ENCODE peak calls at places on chromosomes 4 and X, in six cellular contexts. B, G, W, M, I and A are unnamed samples.
A peak's percentile ranks its signal among the peaks of the same experiment; 100 is the strongest.

GRCh38 chrX:129359269-129359668 is 164.0 kb downstream of the SMARCA1 start:
- DNase-seq in B (peak; percentile 31), W (no peak), G (no peak), M (peak; percentile 11), I (no peak), A (no peak)

GRCh38 chr4:120659626-120660170 is 262.8 kb downstream of the PRDM5 start:
- DNase-seq in M (no peak), I (no peak), W (no peak), G (no peak), B (no peak), A (no peak)

GRCh38 chr4:131644619-131645018 is 1504.5 kb upstream of the PCDH10 start:
- DNase-seq in B (peak; percentile 2), W (peak; percentile 88), M (peak; percentile 50), G (peak; percentile 76), I (peak; percentile 49), A (peak; percentile 6)

GRCh38 chrX:103356023-103356798 is at the start of gene TCEAL9:
- DNase-seq in I (peak; percentile 59), M (peak; percentile 84), B (peak; percentile 83), W (peak; percentile 82), G (peak; percentile 78), A (no peak)

GRCh38 chrX:74133156-74133796 is 170.7 kb upstream of the ZCCHC13 start:
- DNase-seq in W (peak; percentile 73), B (peak; percentile 80), I (peak; percentile 90), G (no peak), M (peak; percentile 64), A (peak; percentile 31)

GRCh38 chrX:14697453-14697852 is 168.1 kb downstream of the GLRA2 start:
- DNase-seq in M (peak; percentile 10), I (peak; percentile 53), G (peak; percentile 47), W (peak; percentile 52), B (no peak), A (peak; percentile 1)

GRCh38 chrX:124030520-124030919 is 69.0 kb downstream of the STAG2 start:
- DNase-seq in B (no peak), W (no peak), M (no peak), I (no peak), G (no peak), A (no peak)

GRCh38 chrX:132191938-132192337 is 27.3 kb downstream of the RAP2C start:
- DNase-seq in W (no peak), B (no peak), M (no peak), I (no peak), G (no peak), A (no peak)

GRCh38 chr4:185734214-185734613 is 77.8 kb downstream of the SORBS2 start:
- DNase-seq in I (peak; percentile 4), W (no peak), G (no peak), M (no peak), B (no peak), A (no peak)

GRCh38 chr4:119598521-119598920 is 30.1 kb downstream of the PDE5A start:
- DNase-seq in B (no peak), I (no peak), W (peak; percentile 42), G (no peak), M (no peak), A (no peak)

GRCh38 chrX:118976599-118977340 is 2.4 kb downstream of the LONRF3 start:
- DNase-seq in W (peak; percentile 21), G (no peak), M (peak; percentile 25), I (peak; percentile 25), B (no peak), A (no peak)

GRCh38 chrX:56343664-56344063 is 111.5 kb downstream of the KLF8 start:
- DNase-seq in I (no peak), W (no peak), M (no peak), B (no peak), G (no peak), A (no peak)

GRCh38 chrX:103417933-103418332 is 41.6 kb downstream of the BEX3 start:
- DNase-seq in M (no peak), I (no peak), B (peak; percentile 31), W (no peak), G (no peak), A (no peak)

GRCh38 chr4:718460-718859 is 12.8 kb downstream of the PCGF3 start:
- DNase-seq in M (no peak), G (no peak), W (no peak), I (no peak), B (no peak), A (no peak)

GRCh38 chrX:32687379-32687778 is 524.0 kb downstream of the DMD start:
- DNase-seq in M (no peak), B (no peak), I (no peak), W (peak; percentile 7), G (no peak), A (no peak)

GRCh38 chr4:142548491-142548890 is 297.6 kb downstream of the INPP4B start:
- DNase-seq in I (no peak), B (no peak), G (no peak), M (no peak), W (no peak), A (no peak)

GRCh38 chrX:47366051-47366722 is 4.2 kb upstream of the ZNF157 start:
- DNase-seq in M (peak; percentile 70), I (peak; percentile 64), G (peak; percentile 80), B (peak; percentile 57), W (peak; percentile 89), A (peak; percentile 54)

GRCh38 chrX:129006491-129006890 is 516.8 kb downstream of the SMARCA1 start:
- DNase-seq in I (no peak), G (no peak), M (no peak), W (peak; percentile 1), B (no peak), A (no peak)

GRCh38 chrX:136954930-136955329 is 74.4 kb upstream of the RBMX start:
- DNase-seq in G (no peak), B (peak; percentile 46), M (peak; percentile 29), W (peak; percentile 3), I (peak; percentile 31), A (no peak)

GRCh38 chrX:136528645-136529315 is 3.2 kb upstream of the VGLL1 start:
- DNase-seq in B (no peak), I (peak; percentile 77), W (peak; percentile 63), G (peak; percentile 45), M (peak; percentile 5), A (no peak)

GRCh38 chr4:7570156-7570778 is 135.5 kb upstream of the PSAPL1 start:
- DNase-seq in G (no peak), W (no peak), I (no peak), B (no peak), M (no peak), A (no peak)

GRCh38 chr4:76996445-76996844 is 46.9 kb downstream of the SEPTIN11 start:
- DNase-seq in G (no peak), M (no peak), I (no peak), B (no peak), W (no peak), A (no peak)

GRCh38 chrX:130799393-130799792 is 103.6 kb downstream of the ENOX2 start:
- DNase-seq in W (no peak), G (no peak), M (peak; percentile 2), I (no peak), B (peak; percentile 32), A (no peak)

GRCh38 chrX:12970691-12971202 is 4.2 kb upstream of the TMSB4X start:
- DNase-seq in W (peak; percentile 78), M (peak; percentile 72), G (peak; percentile 65), I (peak; percentile 14), B (peak; percentile 75), A (no peak)

GRCh38 chr4:130368668-130369067 is 1272.7 kb downstream of the C4orf33 start:
- DNase-seq in B (no peak), I (no peak), W (no peak), M (no peak), G (no peak), A (no peak)

GRCh38 chrX:42944381-42944998 is 166.5 kb upstream of the PPP1R2C start:
- DNase-seq in I (no peak), M (no peak), G (no peak), B (no peak), W (peak; percentile 2), A (no peak)

GRCh38 chr4:76194325-76194724 is 19.3 kb downstream of the SCARB2 start:
- DNase-seq in B (peak; percentile 94), G (no peak), M (peak; percentile 94), I (peak; percentile 97), W (no peak), A (no peak)

GRCh38 chr4:124943145-124943889 is 230.8 kb upstream of the ANKRD50 start:
- DNase-seq in G (no peak), W (no peak), M (no peak), I (peak; percentile 74), B (no peak), A (no peak)

GRCh38 chr4:111323496-111323895 is 700.6 kb upstream of the PITX2 start:
- DNase-seq in I (peak; percentile 46), B (peak; percentile 67), W (peak; percentile 61), M (peak; percentile 21), G (no peak), A (no peak)

GRCh38 chrX:47446431-47446830 is 36.6 kb downstream of the ZNF41 start:
- DNase-seq in B (no peak), W (peak; percentile 73), G (no peak), M (no peak), I (peak; percentile 14), A (no peak)

GRCh38 chr4:60216752-60217151 is 983.4 kb upstream of the ADGRL3 start:
- DNase-seq in I (peak; percentile 73), M (peak; percentile 82), G (no peak), W (peak; percentile 13), B (peak; percentile 5), A (no peak)

GRCh38 chrX:19867411-19867732 is 20.0 kb downstream of the SH3KBP1 start:
- DNase-seq in W (no peak), B (peak; percentile 79), G (no peak), I (no peak), M (peak; percentile 80), A (no peak)
- H3K4me2 ChIP-seq in W (no peak overlapping the region), B (peak overlapping the region; percentile 34), G (no peak overlapping the region), I (no peak overlapping the region), M (no peak overlapping the region), A (no peak overlapping the region)

GRCh38 chr4:8790749-8791148 is 80.9 kb downstream of the HMX1 start:
- DNase-seq in M (no peak), W (no peak), G (no peak), I (no peak), B (no peak), A (no peak)
- H3K23ac ChIP-seq in M (no peak overlapping the region), W (no peak overlapping the region), G (no peak overlapping the region), I (no peak overlapping the region), B (no peak overlapping the region), A (peak overlapping the region; percentile 96)

DNA sequence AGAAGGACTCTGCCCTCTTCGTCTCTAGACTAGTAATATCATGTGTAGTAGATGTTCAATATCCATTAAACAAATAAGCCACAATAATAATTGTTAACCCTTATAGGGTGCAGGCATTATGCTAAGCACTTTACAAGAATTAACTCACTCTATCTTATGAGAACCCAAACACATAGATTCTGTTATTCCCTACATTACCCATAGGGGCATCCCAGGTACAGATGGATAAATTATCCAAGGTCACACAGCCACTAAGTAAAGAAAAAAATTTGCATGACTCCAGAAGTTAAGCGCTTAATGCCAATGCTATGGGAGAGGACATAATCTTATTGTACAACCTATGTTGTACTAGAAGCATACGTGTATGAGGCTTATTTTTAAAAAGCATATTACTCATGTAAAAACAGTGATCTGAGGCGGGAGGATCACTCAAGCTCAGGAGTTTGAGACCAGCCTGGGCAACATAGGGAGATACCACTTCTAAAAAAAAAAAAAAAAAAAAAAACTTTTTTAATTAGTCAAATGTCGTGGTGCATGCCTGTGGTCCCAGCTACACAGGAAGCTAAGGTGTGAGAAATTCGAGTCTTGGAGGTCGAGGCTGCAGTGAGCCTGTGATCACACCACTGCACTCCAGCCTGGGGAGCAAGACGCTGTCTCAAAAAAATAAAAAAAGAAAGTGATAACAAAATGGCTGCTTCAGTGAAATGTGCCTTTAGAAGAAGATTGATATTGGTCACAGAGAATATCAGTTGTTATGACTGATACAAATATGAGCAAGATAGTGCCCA is 13.6 kb downstream of the LDB2 start:
- DNase-seq in W (peak; percentile 48), G (no peak), M (no peak), I (no peak), B (no peak), A (no peak)
- H3K4me2 ChIP-seq in W (no peak overlapping the region), G (no peak overlapping the region), M (no peak overlapping the region), I (no peak overlapping the region), B (no peak overlapping the region), A (no peak overlapping the region)

GRCh38 chr4:88007304-88008132 is at the start of gene PKD2:
- DNase-seq in W (peak; percentile 78), G (peak; percentile 77), B (peak; percentile 65), I (peak; percentile 78), M (peak; percentile 78), A (peak; percentile 76)
- H3K23ac ChIP-seq in W (peak within 1 kb of the TSS; percentile 51), G (no peak within 1 kb of the TSS), B (peak within 1 kb of the TSS; percentile 93), I (no peak within 1 kb of the TSS), M (peak within 1 kb of the TSS; percentile 2), A (peak within 1 kb of the TSS; percentile 83)